ENCODE peak calls at places on chromosomes 12 and 14, in four cellular contexts. X, I, Z and B are unnamed samples.

GRCh38 chr12:3363608-3364007 is 127.4 kb upstream of the PRMT8 start:
- DNase-seq in X (no peak), I (no peak), Z (no peak), B (no peak)

GRCh38 chr12:122023339-122024131 is 1.9 kb downstream of the BCL7A start:
- DNase-seq in X (peak), I (peak), Z (no peak), B (peak)

GRCh38 chr12:3603576-3603975 is 112.6 kb downstream of the PRMT8 start:
- DNase-seq in X (no peak), I (no peak), Z (no peak), B (no peak)

GRCh38 chr14:87971010-87971409 is 22.0 kb downstream of the GALC start:
- DNase-seq in X (no peak), I (no peak), Z (no peak), B (no peak)

GRCh38 chr14:100965296-100965695 is 61.8 kb upstream of the RTL1 start:
- DNase-seq in X (no peak), I (no peak), Z (no peak), B (no peak)

GRCh38 chr12:56129210-56129691 is 1.2 kb downstream of the ESYT1 start:
- DNase-seq in X (peak), I (peak), Z (no peak), B (peak)

GRCh38 chr12:5534800-5535199 is 102.9 kb downstream of the NTF3 start:
- DNase-seq in X (no peak), I (no peak), Z (no peak), B (no peak)

GRCh38 chr14:67237591-67237990 is 3.6 kb upstream of the PALS1 start:
- DNase-seq in X (no peak), I (no peak), Z (no peak), B (no peak)

GRCh38 chr12:53770281-53770680 is 18.5 kb upstream of the CISTR start:
- DNase-seq in X (no peak), I (no peak), Z (no peak), B (no peak)

GRCh38 chr12:12804432-12804886 is 8.7 kb upstream of the DDX47 start:
- DNase-seq in X (no peak), I (no peak), Z (peak), B (no peak)

GRCh38 chr12:25186038-25186787 is 8.7 kb downstream of the DNAI7 start:
- DNase-seq in X (no peak), I (no peak), Z (no peak), B (no peak)